ENCODE peak calls at places on chromosomes 13 and 19, in seven cellular contexts. One of them, this sample, is unnamed.

GRCh38 chr19:18292810-18293641 is 11.6 kb upstream of the JUND start:
- DNase-seq in breast epithelium: peak; percentile 70
- DNase-seq in Caco-2: peak; percentile 87
- DNase-seq in thoracic aorta: peak; percentile 61
- DNase-seq in EH: peak; percentile 82
- DNase-seq in stimulated activated CD4-positive, alpha-beta T cell treated with anti-CD3 and anti-CD28 coated beads, TNF-alpha, amount 100 ng/mL, for 24 hours: no peak
- DNase-seq in NB4: peak; percentile 86
- DNase-seq in this sample: peak; percentile 94

GRCh38 chr19:34155686-34156085 is 16.6 kb upstream of the LSM14A start:
- DNase-seq in breast epithelium: no peak
- DNase-seq in Caco-2: no peak
- DNase-seq in thoracic aorta: no peak
- DNase-seq in EH: peak; percentile 84
- DNase-seq in stimulated activated CD4-positive, alpha-beta T cell treated with anti-CD3 and anti-CD28 coated beads, TNF-alpha, amount 100 ng/mL, for 24 hours: no peak
- DNase-seq in NB4: no peak
- DNase-seq in this sample: no peak

GRCh38 chr19:34644991-34645461 is 31.9 kb downstream of the SCGB2B2 start:
- DNase-seq in breast epithelium: peak; percentile 70
- DNase-seq in Caco-2: no peak
- DNase-seq in thoracic aorta: no peak
- DNase-seq in EH: no peak
- DNase-seq in stimulated activated CD4-positive, alpha-beta T cell treated with anti-CD3 and anti-CD28 coated beads, TNF-alpha, amount 100 ng/mL, for 24 hours: no peak
- DNase-seq in NB4: no peak
- DNase-seq in this sample: no peak

GRCh38 chr19:29268721-29269483 is 56.0 kb upstream of the UQCRFS1 start:
- DNase-seq in breast epithelium: no peak
- DNase-seq in Caco-2: no peak
- DNase-seq in thoracic aorta: no peak
- DNase-seq in EH: no peak
- DNase-seq in stimulated activated CD4-positive, alpha-beta T cell treated with anti-CD3 and anti-CD28 coated beads, TNF-alpha, amount 100 ng/mL, for 24 hours: no peak
- DNase-seq in NB4: no peak
- DNase-seq in this sample: peak; percentile 19

GRCh38 chr13:112905990-112906641 is 62.9 kb upstream of the MCF2L start:
- DNase-seq in breast epithelium: peak; percentile 71
- DNase-seq in Caco-2: no peak
- DNase-seq in thoracic aorta: no peak
- DNase-seq in EH: no peak
- DNase-seq in stimulated activated CD4-positive, alpha-beta T cell treated with anti-CD3 and anti-CD28 coated beads, TNF-alpha, amount 100 ng/mL, for 24 hours: no peak
- DNase-seq in NB4: no peak
- DNase-seq in this sample: no peak

GRCh38 chr19:56108447-56109195 is 12.5 kb downstream of the ZNF787 start:
- DNase-seq in breast epithelium: no peak
- DNase-seq in Caco-2: no peak
- DNase-seq in thoracic aorta: no peak
- DNase-seq in EH: no peak
- DNase-seq in stimulated activated CD4-positive, alpha-beta T cell treated with anti-CD3 and anti-CD28 coated beads, TNF-alpha, amount 100 ng/mL, for 24 hours: no peak
- DNase-seq in NB4: no peak
- DNase-seq in this sample: no peak

GRCh38 chr13:70736622-70737317 is 628.5 kb upstream of the KLHL1 start:
- DNase-seq in breast epithelium: no peak
- DNase-seq in Caco-2: no peak
- DNase-seq in thoracic aorta: no peak
- DNase-seq in EH: no peak
- DNase-seq in stimulated activated CD4-positive, alpha-beta T cell treated with anti-CD3 and anti-CD28 coated beads, TNF-alpha, amount 100 ng/mL, for 24 hours: no peak
- DNase-seq in NB4: no peak
- DNase-seq in this sample: no peak

GRCh38 chr13:99312493-99312883 is 5.3 kb upstream of the GPR183 start:
- DNase-seq in breast epithelium: no peak
- DNase-seq in Caco-2: no peak
- DNase-seq in thoracic aorta: no peak
- DNase-seq in EH: peak; percentile 87
- DNase-seq in stimulated activated CD4-positive, alpha-beta T cell treated with anti-CD3 and anti-CD28 coated beads, TNF-alpha, amount 100 ng/mL, for 24 hours: no peak
- DNase-seq in NB4: peak; percentile 93
- DNase-seq in this sample: no peak

GRCh38 chr13:26457212-26457611 is 100.3 kb upstream of the WASF3 start:
- DNase-seq in breast epithelium: no peak
- DNase-seq in Caco-2: no peak
- DNase-seq in thoracic aorta: no peak
- DNase-seq in EH: peak; percentile 78
- DNase-seq in stimulated activated CD4-positive, alpha-beta T cell treated with anti-CD3 and anti-CD28 coated beads, TNF-alpha, amount 100 ng/mL, for 24 hours: no peak
- DNase-seq in NB4: peak; percentile 46
- DNase-seq in this sample: no peak

GRCh38 chr13:99979453-99980200 is 2.0 kb upstream of the ZIC2 start:
- DNase-seq in breast epithelium: no peak
- DNase-seq in Caco-2: peak; percentile 53
- DNase-seq in thoracic aorta: no peak
- DNase-seq in EH: no peak
- DNase-seq in stimulated activated CD4-positive, alpha-beta T cell treated with anti-CD3 and anti-CD28 coated beads, TNF-alpha, amount 100 ng/mL, for 24 hours: no peak
- DNase-seq in NB4: peak; percentile 79
- DNase-seq in this sample: peak; percentile 61

GRCh38 chr19:18254546-18255500 is 19.4 kb downstream of the IQCN start:
- DNase-seq in breast epithelium: no peak
- DNase-seq in Caco-2: no peak
- DNase-seq in thoracic aorta: no peak
- DNase-seq in EH: no peak
- DNase-seq in stimulated activated CD4-positive, alpha-beta T cell treated with anti-CD3 and anti-CD28 coated beads, TNF-alpha, amount 100 ng/mL, for 24 hours: no peak
- DNase-seq in NB4: no peak
- DNase-seq in this sample: no peak

GRCh38 chr13:41054212-41054877 is 7.0 kb upstream of the WBP4 start:
- DNase-seq in breast epithelium: no peak
- DNase-seq in Caco-2: peak; percentile 57
- DNase-seq in thoracic aorta: no peak
- DNase-seq in EH: peak; percentile 85
- DNase-seq in stimulated activated CD4-positive, alpha-beta T cell treated with anti-CD3 and anti-CD28 coated beads, TNF-alpha, amount 100 ng/mL, for 24 hours: peak; percentile 39
- DNase-seq in NB4: peak; percentile 85
- DNase-seq in this sample: peak; percentile 78

GRCh38 chr13:110479215-110479545 is 82.3 kb downstream of the RAB20 start:
- DNase-seq in breast epithelium: no peak
- DNase-seq in Caco-2: no peak
- DNase-seq in thoracic aorta: no peak
- DNase-seq in EH: no peak
- DNase-seq in stimulated activated CD4-positive, alpha-beta T cell treated with anti-CD3 and anti-CD28 coated beads, TNF-alpha, amount 100 ng/mL, for 24 hours: no peak
- DNase-seq in NB4: no peak
- DNase-seq in this sample: no peak

GRCh38 chr13:101393140-101393539 is 23.2 kb downstream of the NALCN start:
- DNase-seq in breast epithelium: no peak
- DNase-seq in Caco-2: no peak
- DNase-seq in thoracic aorta: no peak
- DNase-seq in EH: no peak
- DNase-seq in stimulated activated CD4-positive, alpha-beta T cell treated with anti-CD3 and anti-CD28 coated beads, TNF-alpha, amount 100 ng/mL, for 24 hours: no peak
- DNase-seq in NB4: no peak
- DNase-seq in this sample: no peak

GRCh38 chr19:45782820-45783785 is 813 bp upstream of the DMPK start:
- DNase-seq in breast epithelium: no peak
- DNase-seq in Caco-2: no peak
- DNase-seq in thoracic aorta: no peak
- DNase-seq in EH: peak; percentile 94
- DNase-seq in stimulated activated CD4-positive, alpha-beta T cell treated with anti-CD3 and anti-CD28 coated beads, TNF-alpha, amount 100 ng/mL, for 24 hours: no peak
- DNase-seq in NB4: no peak
- DNase-seq in this sample: peak; percentile 43

GRCh38 chr19:459724-460511 is 915 bp downstream of the SHC2 start:
- DNase-seq in breast epithelium: peak; percentile 73
- DNase-seq in Caco-2: peak; percentile 63
- DNase-seq in thoracic aorta: no peak
- DNase-seq in EH: peak; percentile 37
- DNase-seq in stimulated activated CD4-positive, alpha-beta T cell treated with anti-CD3 and anti-CD28 coated beads, TNF-alpha, amount 100 ng/mL, for 24 hours: no peak
- DNase-seq in NB4: peak; percentile 20
- DNase-seq in this sample: peak; percentile 84

GRCh38 chr19:21483589-21484170 is 21.7 kb upstream of the ZNF429 start:
- DNase-seq in breast epithelium: peak; percentile 75
- DNase-seq in Caco-2: peak; percentile 29
- DNase-seq in thoracic aorta: no peak
- DNase-seq in EH: peak; percentile 37
- DNase-seq in stimulated activated CD4-positive, alpha-beta T cell treated with anti-CD3 and anti-CD28 coated beads, TNF-alpha, amount 100 ng/mL, for 24 hours: peak; percentile 20
- DNase-seq in NB4: peak; percentile 53
- DNase-seq in this sample: no peak

GRCh38 chr13:24168980-24169379 is 8.5 kb downstream of the SPATA13 start:
- DNase-seq in breast epithelium: no peak
- DNase-seq in Caco-2: no peak
- DNase-seq in thoracic aorta: no peak
- DNase-seq in EH: no peak
- DNase-seq in stimulated activated CD4-positive, alpha-beta T cell treated with anti-CD3 and anti-CD28 coated beads, TNF-alpha, amount 100 ng/mL, for 24 hours: no peak
- DNase-seq in NB4: no peak
- DNase-seq in this sample: no peak

GRCh38 chr19:6038634-6039405 is 60.9 kb upstream of the RANBP3 start:
- DNase-seq in breast epithelium: peak; percentile 39
- DNase-seq in Caco-2: no peak
- DNase-seq in thoracic aorta: no peak
- DNase-seq in EH: peak; percentile 23
- DNase-seq in stimulated activated CD4-positive, alpha-beta T cell treated with anti-CD3 and anti-CD28 coated beads, TNF-alpha, amount 100 ng/mL, for 24 hours: no peak
- DNase-seq in NB4: no peak
- DNase-seq in this sample: no peak

GRCh38 chr19:40403262-40403984 is 9.8 kb downstream of the PRX start:
- DNase-seq in breast epithelium: peak; percentile 93
- DNase-seq in Caco-2: peak; percentile 98
- DNase-seq in thoracic aorta: peak; percentile 79
- DNase-seq in EH: peak; percentile 91
- DNase-seq in stimulated activated CD4-positive, alpha-beta T cell treated with anti-CD3 and anti-CD28 coated beads, TNF-alpha, amount 100 ng/mL, for 24 hours: peak; percentile 56
- DNase-seq in NB4: peak; percentile 87
- DNase-seq in this sample: peak; percentile 94

GRCh38 chr19:32407004-32407992 is 1.7 kb downstream of the DPY19L3 start:
- DNase-seq in breast epithelium: no peak
- DNase-seq in Caco-2: no peak
- DNase-seq in thoracic aorta: no peak
- DNase-seq in EH: peak; percentile 30
- DNase-seq in stimulated activated CD4-positive, alpha-beta T cell treated with anti-CD3 and anti-CD28 coated beads, TNF-alpha, amount 100 ng/mL, for 24 hours: no peak
- DNase-seq in NB4: peak; percentile 35
- DNase-seq in this sample: peak; percentile 90

GRCh38 chr13:110779046-110779445 is 65.5 kb downstream of the ING1 start:
- DNase-seq in breast epithelium: no peak
- DNase-seq in Caco-2: no peak
- DNase-seq in thoracic aorta: no peak
- DNase-seq in EH: no peak
- DNase-seq in stimulated activated CD4-positive, alpha-beta T cell treated with anti-CD3 and anti-CD28 coated beads, TNF-alpha, amount 100 ng/mL, for 24 hours: no peak
- DNase-seq in NB4: no peak
- DNase-seq in this sample: no peak

GRCh38 chr13:111645598-111646463 is 325.4 kb downstream of the TEX29 start:
- DNase-seq in breast epithelium: no peak
- DNase-seq in Caco-2: no peak
- DNase-seq in thoracic aorta: no peak
- DNase-seq in EH: no peak
- DNase-seq in stimulated activated CD4-positive, alpha-beta T cell treated with anti-CD3 and anti-CD28 coated beads, TNF-alpha, amount 100 ng/mL, for 24 hours: no peak
- DNase-seq in NB4: no peak
- DNase-seq in this sample: no peak

GRCh38 chr19:13817018-13817614 is 21.9 kb downstream of the ZSWIM4 start:
- DNase-seq in breast epithelium: no peak
- DNase-seq in Caco-2: peak; percentile 85
- DNase-seq in thoracic aorta: no peak
- DNase-seq in EH: peak; percentile 22
- DNase-seq in stimulated activated CD4-positive, alpha-beta T cell treated with anti-CD3 and anti-CD28 coated beads, TNF-alpha, amount 100 ng/mL, for 24 hours: no peak
- DNase-seq in NB4: no peak
- DNase-seq in this sample: peak; percentile 76

GRCh38 chr13:97875218-97875617 is 78.3 kb upstream of the IPO5 start:
- DNase-seq in breast epithelium: no peak
- DNase-seq in Caco-2: no peak
- DNase-seq in thoracic aorta: no peak
- DNase-seq in EH: no peak
- DNase-seq in stimulated activated CD4-positive, alpha-beta T cell treated with anti-CD3 and anti-CD28 coated beads, TNF-alpha, amount 100 ng/mL, for 24 hours: no peak
- DNase-seq in NB4: no peak
- DNase-seq in this sample: no peak

GRCh38 chr19:48341006-48341405 is 15.7 kb downstream of the EMP3 start:
- DNase-seq in breast epithelium: no peak
- DNase-seq in Caco-2: no peak
- DNase-seq in thoracic aorta: no peak
- DNase-seq in EH: no peak
- DNase-seq in stimulated activated CD4-positive, alpha-beta T cell treated with anti-CD3 and anti-CD28 coated beads, TNF-alpha, amount 100 ng/mL, for 24 hours: no peak
- DNase-seq in NB4: peak; percentile 39
- DNase-seq in this sample: no peak

GRCh38 chr13:23147264-23147663 is 33.5 kb upstream of the SGCG start:
- DNase-seq in breast epithelium: no peak
- DNase-seq in Caco-2: no peak
- DNase-seq in thoracic aorta: no peak
- DNase-seq in EH: no peak
- DNase-seq in stimulated activated CD4-positive, alpha-beta T cell treated with anti-CD3 and anti-CD28 coated beads, TNF-alpha, amount 100 ng/mL, for 24 hours: no peak
- DNase-seq in NB4: peak; percentile 15
- DNase-seq in this sample: no peak

GRCh38 chr13:24662195-24663088 is 17.8 kb upstream of the ATP12A start:
- DNase-seq in breast epithelium: no peak
- DNase-seq in Caco-2: no peak
- DNase-seq in thoracic aorta: no peak
- DNase-seq in EH: no peak
- DNase-seq in stimulated activated CD4-positive, alpha-beta T cell treated with anti-CD3 and anti-CD28 coated beads, TNF-alpha, amount 100 ng/mL, for 24 hours: no peak
- DNase-seq in NB4: no peak
- DNase-seq in this sample: no peak

GRCh38 chr13:23378009-23378632 is 55.4 kb downstream of the SACS start:
- DNase-seq in breast epithelium: no peak
- DNase-seq in Caco-2: no peak
- DNase-seq in thoracic aorta: peak; percentile 66
- DNase-seq in EH: peak; percentile 100
- DNase-seq in stimulated activated CD4-positive, alpha-beta T cell treated with anti-CD3 and anti-CD28 coated beads, TNF-alpha, amount 100 ng/mL, for 24 hours: peak; percentile 55
- DNase-seq in NB4: peak; percentile 81
- DNase-seq in this sample: peak; percentile 32

GRCh38 chr19:10471909-10472308 is 31.2 kb downstream of the KEAP1 start:
- DNase-seq in breast epithelium: no peak
- DNase-seq in Caco-2: peak; percentile 34
- DNase-seq in thoracic aorta: no peak
- DNase-seq in EH: peak; percentile 58
- DNase-seq in stimulated activated CD4-positive, alpha-beta T cell treated with anti-CD3 and anti-CD28 coated beads, TNF-alpha, amount 100 ng/mL, for 24 hours: no peak
- DNase-seq in NB4: peak; percentile 83
- DNase-seq in this sample: no peak

GRCh38 chr13:36163809-36164308 is 32.7 kb upstream of the DCLK1 start:
- DNase-seq in breast epithelium: no peak
- DNase-seq in Caco-2: no peak
- DNase-seq in thoracic aorta: no peak
- DNase-seq in EH: peak; percentile 98
- DNase-seq in stimulated activated CD4-positive, alpha-beta T cell treated with anti-CD3 and anti-CD28 coated beads, TNF-alpha, amount 100 ng/mL, for 24 hours: no peak
- DNase-seq in NB4: no peak
- DNase-seq in this sample: peak; percentile 93